ENCODE peak calls at places on chromosomes 13 and 19, in seven cellular contexts. W is cardiac muscle cell, O is psoas muscle, U is Peyer's patch, B is fibroblast of pulmonary artery, F is cardiac fibroblast, M is NB4. S is an unnamed sample.

GRCh38 chr19:58059003-58059671 is at the start of gene ZNF135:
- DNase-seq in B (peak; percentile 77), U (peak; percentile 83), F (peak; percentile 82), W (peak; percentile 95), M (no peak), O (peak; percentile 92), S (no peak)

GRCh38 chr13:30713133-30713532 is 22.2 kb upstream of the ALOX5AP start:
- DNase-seq in B (peak; percentile 46), U (peak; percentile 52), F (peak; percentile 75), W (no peak), O (no peak), M (peak; percentile 94), S (no peak)

GRCh38 chr19:44164673-44165512 is at the start of gene ZNF226:
- DNase-seq in F (peak; percentile 99), M (peak; percentile 95), U (peak; percentile 96), B (peak; percentile 99), O (peak; percentile 90), W (peak; percentile 97), S (peak; percentile 99)

GRCh38 chr19:20171285-20171684 is 4.3 kb downstream of the ZNF486 start:
- DNase-seq in M (no peak), O (no peak), F (no peak), W (no peak), U (no peak), B (no peak), S (no peak)

GRCh38 chr13:93355094-93355493 is 128.5 kb downstream of the GPC6 start:
- DNase-seq in F (no peak), O (no peak), B (no peak), W (no peak), M (no peak), U (no peak), S (no peak)

GRCh38 chr19:53959176-53959757 is 3.5 kb upstream of the CACNG8 start:
- DNase-seq in O (no peak), M (no peak), B (no peak), U (no peak), F (no peak), W (no peak), S (no peak)

GRCh38 chr13:20192470-20193141 is at the start of gene GJB2:
- DNase-seq in M (no peak), W (peak; percentile 46), B (no peak), O (no peak), U (peak; percentile 61), F (no peak), S (peak; percentile 11)

GRCh38 chr13:99980201-99981114 is 1.1 kb upstream of the ZIC2 start:
- DNase-seq in F (peak; percentile 57), O (peak; percentile 77), W (peak; percentile 85), U (peak; percentile 70), M (peak; percentile 96), B (peak; percentile 64), S (peak; percentile 82)

GRCh38 chr13:69556540-69557196 is 551.0 kb upstream of the ATXN8OS start:
- DNase-seq in O (no peak), F (no peak), U (no peak), B (no peak), M (no peak), W (no peak), S (no peak)

GRCh38 chr19:16069813-16070365 is 6.4 kb upstream of the TPM4 start:
- DNase-seq in B (no peak), M (no peak), W (no peak), F (no peak), U (no peak), O (no peak), S (no peak)
- H3K4me3 ChIP-seq in B (no peak overlapping the region), M (peak overlapping the region; percentile 21), W (no peak overlapping the region), F (no peak overlapping the region), U (no peak overlapping the region), O (peak overlapping the region; percentile 18), S (no peak overlapping the region)

GRCh38 chr19:21850636-21851255 is 14.8 kb upstream of the ZNF43 start:
- DNase-seq in F (peak; percentile 4), M (peak; percentile 18), W (no peak), U (no peak), O (no peak), B (no peak), S (no peak)
- H3K4me3 ChIP-seq in F (peak overlapping the region; percentile 90), M (peak overlapping the region; percentile 94), W (peak overlapping the region; percentile 96), U (peak overlapping the region; percentile 83), O (peak overlapping the region; percentile 80), B (peak overlapping the region; percentile 77), S (no peak overlapping the region)

GRCh38 chr19:480016-480855 is 16.1 kb upstream of the MADCAM1 start:
- DNase-seq in U (peak; percentile 84), W (peak; percentile 84), B (peak; percentile 55), O (peak; percentile 89), F (peak; percentile 72), M (peak; percentile 46), S (peak; percentile 93)

GRCh38 chr19:482186-483041 is 13.9 kb upstream of the MADCAM1 start:
- DNase-seq in W (peak; percentile 47), U (no peak), B (no peak), F (no peak), O (peak; percentile 28), M (no peak), S (no peak)

GRCh38 chr19:475360-475759 is 14.5 kb upstream of the SHC2 start:
- DNase-seq in B (no peak), F (no peak), O (no peak), W (no peak), M (no peak), U (no peak), S (no peak)

GRCh38 chr19:474126-475078 is 13.6 kb upstream of the SHC2 start:
- DNase-seq in U (no peak), W (no peak), M (no peak), B (no peak), F (no peak), O (no peak), S (no peak)

GRCh38 chr19:478236-478888 is 17.5 kb upstream of the SHC2 start:
- DNase-seq in F (no peak), B (no peak), M (no peak), O (peak; percentile 42), U (no peak), W (no peak), S (no peak)
- H3K4me3 ChIP-seq in F (no peak overlapping the region), B (no peak overlapping the region), M (no peak overlapping the region), O (no peak overlapping the region), U (no peak overlapping the region), W (no peak overlapping the region), S (no peak overlapping the region)

GRCh38 chr19:48502720-48503018 is 9.0 kb downstream of the LMTK3 start:
- DNase-seq in O (no peak), M (no peak), F (no peak), U (no peak), B (no peak), W (no peak), S (no peak)

GRCh38 chr19:48499352-48500090 is 12.1 kb downstream of the LMTK3 start:
- DNase-seq in F (no peak), M (no peak), U (no peak), B (no peak), W (no peak), O (no peak), S (no peak)

GRCh38 chr19:48501446-48501960 is 10.1 kb downstream of the LMTK3 start:
- DNase-seq in M (no peak), B (no peak), U (peak; percentile 84), F (no peak), W (no peak), O (no peak), S (peak; percentile 97)

GRCh38 chr19:48500830-48501445 is 10.7 kb downstream of the LMTK3 start:
- DNase-seq in W (no peak), M (peak; percentile 40), F (no peak), B (no peak), U (no peak), O (no peak), S (no peak)

DNA sequence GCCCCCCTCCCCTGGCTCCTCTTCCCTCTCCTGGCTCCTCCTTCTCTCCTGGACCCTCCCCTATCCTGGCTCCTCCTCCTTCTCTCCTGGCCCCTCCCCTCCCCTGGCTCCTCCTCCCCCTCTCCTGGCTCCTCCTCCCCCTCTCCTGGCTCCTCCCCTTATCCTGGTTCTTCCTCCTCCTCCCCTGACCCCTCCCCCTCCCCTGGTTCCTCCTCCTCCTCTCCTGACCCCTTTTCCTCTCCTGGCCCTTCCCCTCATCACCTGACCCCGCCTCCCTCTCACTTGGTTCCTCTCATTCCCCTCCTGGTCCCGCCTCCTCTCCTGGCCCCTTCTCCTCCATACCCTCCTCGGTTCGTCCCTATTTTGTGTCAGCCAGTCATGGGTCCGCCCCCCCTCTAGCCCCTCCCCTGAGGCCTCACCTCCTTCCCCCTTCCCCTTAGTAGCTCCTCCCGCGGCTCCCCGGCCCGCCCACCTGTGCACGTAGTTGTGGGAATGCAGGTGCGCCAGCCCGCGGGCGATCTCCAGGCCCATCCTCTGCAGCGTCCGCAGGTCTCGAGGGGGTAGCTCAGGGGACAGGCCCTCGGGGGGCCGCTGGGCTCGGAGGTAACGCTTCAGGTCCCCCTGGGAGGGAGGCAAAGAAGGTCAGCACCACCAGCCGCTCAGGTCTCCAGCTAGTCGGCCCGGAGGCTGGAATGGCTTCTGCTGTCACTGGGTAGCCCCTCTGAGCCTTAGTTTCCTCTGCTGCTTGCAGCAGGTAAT is 9.5 kb downstream of the LMTK3 start:
- DNase-seq in F (peak; percentile 25), B (peak; percentile 45), U (peak; percentile 95), O (no peak), W (peak; percentile 94), M (peak; percentile 99), S (peak; percentile 94)
- H3K4me3 ChIP-seq in F (no peak overlapping the region), B (no peak overlapping the region), U (no peak overlapping the region), O (no peak overlapping the region), W (peak overlapping the region; percentile 19), M (no peak overlapping the region), S (peak overlapping the region; percentile 38)

DNA sequence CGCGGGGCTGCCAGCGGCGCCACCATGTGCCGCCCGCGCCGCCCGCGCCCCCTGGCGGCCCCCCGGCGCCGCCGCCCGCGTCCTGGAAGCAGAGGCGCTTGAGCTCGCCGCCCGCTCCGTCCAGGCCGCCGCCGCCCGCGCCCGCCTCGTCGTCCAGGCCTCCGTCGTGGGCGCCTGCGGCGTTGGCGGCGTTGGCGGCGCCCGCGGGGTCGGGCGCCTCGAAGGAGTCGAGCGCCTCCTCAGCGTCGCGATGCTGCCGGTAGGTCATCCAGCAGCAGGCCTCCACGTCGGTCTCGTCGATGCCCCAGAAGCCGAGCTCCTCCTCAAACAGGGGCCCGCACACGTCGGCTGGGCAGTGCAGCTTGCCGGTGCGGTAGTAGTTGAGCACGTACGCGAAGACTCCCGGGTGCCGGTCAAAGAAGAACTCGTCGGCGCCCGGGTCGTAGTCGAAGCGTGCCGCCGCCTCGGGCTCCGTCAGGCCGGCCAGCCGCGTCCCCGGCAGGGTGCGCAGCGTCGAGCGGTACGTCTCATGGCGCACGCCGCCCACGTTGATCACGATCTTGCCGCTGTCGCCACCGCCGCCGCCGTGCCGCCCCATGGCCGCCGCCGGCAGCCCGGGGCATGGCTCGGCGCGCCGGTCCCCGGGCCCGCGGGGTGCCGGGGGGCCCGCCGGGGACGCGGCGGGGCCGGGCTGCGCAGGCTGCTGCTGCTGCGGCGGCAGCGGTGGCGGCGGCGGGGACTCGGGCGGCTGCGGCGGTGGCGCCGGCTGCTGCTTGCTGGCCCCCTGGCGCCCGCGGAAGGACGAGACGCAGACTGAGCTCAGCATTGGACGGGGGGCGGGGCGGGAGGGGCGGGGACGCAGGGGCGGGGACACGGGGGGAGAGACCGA is 676 bp downstream of the KCNC3 start:
- DNase-seq in U (no peak), W (peak; percentile 48), M (no peak), F (peak; percentile 7), O (no peak), B (no peak), S (no peak)
- H3K4me3 ChIP-seq in U (peak overlapping the region; percentile 27), W (peak overlapping the region; percentile 36), M (no peak overlapping the region), F (no peak overlapping the region), O (peak overlapping the region; percentile 60), B (no peak overlapping the region), S (no peak overlapping the region)

GRCh38 chr19:52451241-52451640 is 2.1 kb upstream of the ZNF578 start:
- DNase-seq in M (no peak), W (no peak), O (no peak), F (no peak), B (no peak), U (no peak), S (no peak)
- H3K4me3 ChIP-seq in M (no peak overlapping the region), W (no peak overlapping the region), O (no peak overlapping the region), F (no peak overlapping the region), B (no peak overlapping the region), U (no peak overlapping the region), S (no peak overlapping the region)

S was measured in HAP-1.